ENCODE peak calls at places on chromosomes 12 and 14, in five cellular contexts. One of them, this sample, is unnamed.

GRCh38 chr12:94678849-94679248 is 28.5 kb upstream of the TMCC3 start:
- DNase-seq in astrocyte: no peak
- DNase-seq in heart left ventricle: no peak
- DNase-seq in ascending aorta: no peak
- DNase-seq in CD8-positive, alpha-beta T cell: no peak
- DNase-seq in this sample: no peak

GRCh38 chr12:114902665-114903393 is 218.9 kb upstream of the TBX3 start:
- DNase-seq in astrocyte: peak; percentile 82
- DNase-seq in heart left ventricle: no peak
- DNase-seq in ascending aorta: no peak
- DNase-seq in CD8-positive, alpha-beta T cell: no peak
- DNase-seq in this sample: no peak

GRCh38 chr12:45696049-45696448 is 33.5 kb upstream of the ARID2 start:
- DNase-seq in astrocyte: no peak
- DNase-seq in heart left ventricle: no peak
- DNase-seq in ascending aorta: no peak
- DNase-seq in CD8-positive, alpha-beta T cell: no peak
- DNase-seq in this sample: no peak

GRCh38 chr12:15688202-15688736 is 100.9 kb downstream of the EPS8 start:
- DNase-seq in astrocyte: no peak
- DNase-seq in heart left ventricle: peak; percentile 60
- DNase-seq in ascending aorta: peak; percentile 86
- DNase-seq in CD8-positive, alpha-beta T cell: no peak
- DNase-seq in this sample: no peak

GRCh38 chr12:116945901-116946550 is 35.3 kb downstream of the FBXW8 start:
- DNase-seq in astrocyte: no peak
- DNase-seq in heart left ventricle: no peak
- DNase-seq in ascending aorta: no peak
- DNase-seq in CD8-positive, alpha-beta T cell: no peak
- DNase-seq in this sample: no peak

GRCh38 chr12:47921907-47922306 is 17.1 kb upstream of the VDR start:
- DNase-seq in astrocyte: no peak
- DNase-seq in heart left ventricle: no peak
- DNase-seq in ascending aorta: no peak
- DNase-seq in CD8-positive, alpha-beta T cell: no peak
- DNase-seq in this sample: no peak

GRCh38 chr12:100484891-100485511 is 11.3 kb downstream of the NR1H4 start:
- DNase-seq in astrocyte: no peak
- DNase-seq in heart left ventricle: no peak
- DNase-seq in ascending aorta: no peak
- DNase-seq in CD8-positive, alpha-beta T cell: no peak
- DNase-seq in this sample: no peak

GRCh38 chr12:52590021-52590420 is 11.2 kb downstream of the KRT72 start:
- DNase-seq in astrocyte: no peak
- DNase-seq in heart left ventricle: no peak
- DNase-seq in ascending aorta: no peak
- DNase-seq in CD8-positive, alpha-beta T cell: no peak
- DNase-seq in this sample: no peak

GRCh38 chr12:27523642-27524488 is at the start of gene PPFIBP1:
- DNase-seq in astrocyte: peak; percentile 95
- DNase-seq in heart left ventricle: peak; percentile 99
- DNase-seq in ascending aorta: peak; percentile 100
- DNase-seq in CD8-positive, alpha-beta T cell: peak; percentile 95
- DNase-seq in this sample: peak; percentile 98
- TF ChIP-seq CTCF in astrocyte: no peak
- TF ChIP-seq CTCF in heart left ventricle: peak; percentile 29
- TF ChIP-seq CTCF in ascending aorta: peak; percentile 31
- TF ChIP-seq CTCF in CD8-positive, alpha-beta T cell: no peak
- TF ChIP-seq CTCF in this sample: no peak

GRCh38 chr14:74202113-74202512 is 37.1 kb upstream of the VSX2 start:
- DNase-seq in astrocyte: no peak
- DNase-seq in heart left ventricle: no peak
- DNase-seq in ascending aorta: no peak
- DNase-seq in CD8-positive, alpha-beta T cell: no peak
- DNase-seq in this sample: no peak
- H3K27ac ChIP-seq in astrocyte: no peak overlapping the region
- H3K27ac ChIP-seq in heart left ventricle: no peak overlapping the region
- H3K27ac ChIP-seq in ascending aorta: no peak overlapping the region
- H3K27ac ChIP-seq in CD8-positive, alpha-beta T cell: no peak overlapping the region
- H3K27ac ChIP-seq in this sample: no peak overlapping the region

GRCh38 chr14:36647827-36648753 is 13.6 kb upstream of the PAX9 start:
- DNase-seq in astrocyte: peak; percentile 15
- DNase-seq in heart left ventricle: no peak
- DNase-seq in ascending aorta: no peak
- DNase-seq in CD8-positive, alpha-beta T cell: no peak
- DNase-seq in this sample: no peak
- TF ChIP-seq CTCF in astrocyte: peak; percentile 36
- TF ChIP-seq CTCF in heart left ventricle: peak; percentile 44
- TF ChIP-seq CTCF in ascending aorta: peak; percentile 31
- TF ChIP-seq CTCF in CD8-positive, alpha-beta T cell: no peak
- TF ChIP-seq CTCF in this sample: no peak

GRCh38 chr12:110228756-110229155 is 52.3 kb upstream of the ATP2A2 start:
- DNase-seq in astrocyte: no peak
- DNase-seq in heart left ventricle: no peak
- DNase-seq in ascending aorta: no peak
- DNase-seq in CD8-positive, alpha-beta T cell: no peak
- DNase-seq in this sample: no peak

GRCh38 chr12:110230655-110231054 is 50.4 kb upstream of the ATP2A2 start:
- DNase-seq in astrocyte: no peak
- DNase-seq in heart left ventricle: no peak
- DNase-seq in ascending aorta: no peak
- DNase-seq in CD8-positive, alpha-beta T cell: no peak
- DNase-seq in this sample: no peak

GRCh38 chr12:110233212-110233903 is 47.7 kb upstream of the ATP2A2 start:
- DNase-seq in astrocyte: no peak
- DNase-seq in heart left ventricle: no peak
- DNase-seq in ascending aorta: no peak
- DNase-seq in CD8-positive, alpha-beta T cell: no peak
- DNase-seq in this sample: no peak

GRCh38 chr12:110229409-110229808 is 51.6 kb upstream of the ATP2A2 start:
- DNase-seq in astrocyte: no peak
- DNase-seq in heart left ventricle: no peak
- DNase-seq in ascending aorta: no peak
- DNase-seq in CD8-positive, alpha-beta T cell: no peak
- DNase-seq in this sample: no peak

GRCh38 chr12:110234197-110235154 is 46.6 kb upstream of the ATP2A2 start:
- DNase-seq in astrocyte: no peak
- DNase-seq in heart left ventricle: no peak
- DNase-seq in ascending aorta: no peak
- DNase-seq in CD8-positive, alpha-beta T cell: no peak
- DNase-seq in this sample: no peak
- H3K27ac ChIP-seq in astrocyte: no peak overlapping the region
- H3K27ac ChIP-seq in heart left ventricle: no peak overlapping the region
- H3K27ac ChIP-seq in ascending aorta: peak overlapping the region; percentile 31
- H3K27ac ChIP-seq in CD8-positive, alpha-beta T cell: no peak overlapping the region
- H3K27ac ChIP-seq in this sample: no peak overlapping the region

GRCh38 chr14:53872551-53873188 is 84.0 kb downstream of the BMP4 start:
- DNase-seq in astrocyte: peak; percentile 77
- DNase-seq in heart left ventricle: no peak
- DNase-seq in ascending aorta: no peak
- DNase-seq in CD8-positive, alpha-beta T cell: no peak
- DNase-seq in this sample: no peak
- TF ChIP-seq CTCF in astrocyte: no peak
- TF ChIP-seq CTCF in heart left ventricle: no peak
- TF ChIP-seq CTCF in ascending aorta: no peak
- TF ChIP-seq CTCF in CD8-positive, alpha-beta T cell: no peak
- TF ChIP-seq CTCF in this sample: no peak